ENCODE peak calls at places on chromosomes 4 and X, in nine cellular contexts. G is sigmoid colon, M is ovary, F is Peyer's patch, D is A549, I is HCT116, Q is body of pancreas, O is erythroblast, A is esophagus squamous epithelium. K is an unnamed sample.

GRCh38 chr4:140943486-140943885 is 187.3 kb upstream of the TBC1D9 start:
- DNase-seq in G (no peak), M (no peak), F (no peak), D (no peak), I (no peak), Q (no peak), O (no peak), A (no peak), K (no peak)

GRCh38 chrX:123835661-123836371 is 24.0 kb upstream of the XIAP start:
- DNase-seq in G (no peak), M (no peak), F (no peak), D (peak), I (peak), Q (no peak), O (no peak), A (no peak), K (peak)

GRCh38 chr4:24979554-24979953 is 51.2 kb downstream of the LGI2 start:
- DNase-seq in G (peak), M (peak), F (no peak), D (no peak), I (no peak), Q (peak), O (no peak), A (no peak), K (no peak)

GRCh38 chr4:145827885-145828284 is 110.7 kb downstream of the ZNF827 start:
- DNase-seq in G (no peak), M (no peak), F (no peak), D (no peak), I (no peak), Q (no peak), O (no peak), A (no peak), K (no peak)

GRCh38 chr4:119118397-119118796 is 17.2 kb upstream of the MYOZ2 start:
- DNase-seq in G (no peak), M (no peak), F (no peak), D (no peak), I (no peak), Q (no peak), O (no peak), A (no peak), K (no peak)

GRCh38 chrX:119579414-119579813 is 5.1 kb downstream of the UBE2A start:
- DNase-seq in G (no peak), M (no peak), F (no peak), D (no peak), I (no peak), Q (no peak), O (no peak), A (no peak), K (no peak)

GRCh38 chr4:176789955-176790354 is 2.8 kb downstream of the VEGFC start:
- DNase-seq in G (no peak), M (no peak), F (no peak), D (no peak), I (peak), Q (no peak), O (peak), A (no peak), K (peak)

GRCh38 chrX:83336464-83336863 is 171.6 kb upstream of the POU3F4 start:
- DNase-seq in G (no peak), M (no peak), F (no peak), D (no peak), I (no peak), Q (no peak), O (no peak), A (no peak), K (no peak)

GRCh38 chr4:108425988-108426387 is 194.4 kb upstream of the RPL34 start:
- DNase-seq in G (no peak), M (no peak), F (no peak), D (no peak), I (no peak), Q (no peak), O (no peak), A (no peak), K (peak)

GRCh38 chr4:183971938-183972490 is 66.9 kb downstream of the STOX2 start:
- DNase-seq in G (no peak), M (no peak), F (no peak), D (no peak), I (no peak), Q (no peak), O (no peak), A (no peak), K (no peak)

GRCh38 chr4:158836828-158837449 is 68.1 kb downstream of the FNIP2 start:
- DNase-seq in G (no peak), M (no peak), F (no peak), D (no peak), I (no peak), Q (no peak), O (peak), A (no peak), K (no peak)

GRCh38 chr4:102288497-102288896 is 56.8 kb downstream of the SLC39A8 start:
- DNase-seq in G (no peak), M (no peak), F (no peak), D (no peak), I (no peak), Q (no peak), O (no peak), A (no peak), K (no peak)

GRCh38 chr4:105900541-105900940 is 5.3 kb downstream of the NPNT start:
- DNase-seq in G (no peak), M (no peak), F (no peak), D (no peak), I (no peak), Q (no peak), O (no peak), A (no peak), K (no peak)

GRCh38 chr4:86294883-86295282 is 65.0 kb downstream of the MAPK10 start:
- DNase-seq in G (no peak), M (no peak), F (no peak), D (no peak), I (no peak), Q (no peak), O (no peak), A (no peak), K (no peak)

GRCh38 chr4:16745009-16745408 is 153.4 kb downstream of the LDB2 start:
- DNase-seq in G (peak), M (peak), F (no peak), D (no peak), I (no peak), Q (no peak), O (no peak), A (no peak), K (no peak)

GRCh38 chrX:129655547-129656248 is 942 bp upstream of the APLN start:
- DNase-seq in G (no peak), M (no peak), F (no peak), D (no peak), I (no peak), Q (peak), O (no peak), A (no peak), K (no peak)

GRCh38 chr4:147853706-147854105 is 121.8 kb downstream of the ARHGAP10 start:
- DNase-seq in G (no peak), M (no peak), F (no peak), D (no peak), I (no peak), Q (no peak), O (no peak), A (no peak), K (no peak)

GRCh38 chr4:186144180-186144579 is 39.7 kb downstream of the FAM149A start:
- DNase-seq in G (no peak), M (peak), F (no peak), D (peak), I (no peak), Q (peak), O (no peak), A (no peak), K (no peak)

GRCh38 chr4:112288455-112288854 is 2.8 kb upstream of the TIFA start:
- DNase-seq in G (no peak), M (no peak), F (no peak), D (no peak), I (no peak), Q (no peak), O (no peak), A (no peak), K (no peak)

GRCh38 chr4:113052379-113052951 is 3.0 kb downstream of the ANK2 start:
- DNase-seq in G (no peak), M (peak), F (no peak), D (no peak), I (no peak), Q (no peak), O (no peak), A (no peak), K (peak)

GRCh38 chr4:142959156-142959555 is 113.1 kb upstream of the INPP4B start:
- DNase-seq in G (no peak), M (no peak), F (no peak), D (no peak), I (no peak), Q (no peak), O (no peak), A (no peak), K (no peak)

GRCh38 chr4:184359905-184360304 is 114.4 kb downstream of the IRF2 start:
- DNase-seq in G (no peak), M (no peak), F (no peak), D (no peak), I (no peak), Q (no peak), O (no peak), A (no peak), K (no peak)

GRCh38 chr4:170476351-170476750 is 386.6 kb upstream of the AADAT start:
- DNase-seq in G (no peak), M (no peak), F (no peak), D (no peak), I (no peak), Q (no peak), O (no peak), A (no peak), K (no peak)

GRCh38 chr4:126799971-126800722 is 832.6 kb upstream of the INTU start:
- DNase-seq in G (no peak), M (no peak), F (no peak), D (no peak), I (no peak), Q (no peak), O (no peak), A (no peak), K (no peak)

GRCh38 chrX:47311857-47312774 is 58.3 kb upstream of the ZNF157 start:
- DNase-seq in G (peak), M (peak), F (peak), D (peak), I (peak), Q (peak), O (peak), A (no peak), K (peak)

GRCh38 chr4:81652069-81652478 is 180.4 kb upstream of the RASGEF1B start:
- DNase-seq in G (no peak), M (no peak), F (no peak), D (no peak), I (no peak), Q (no peak), O (no peak), A (no peak), K (no peak)

GRCh38 chr4:114729339-114729738 is 130.7 kb downstream of the UGT8 start:
- DNase-seq in G (no peak), M (no peak), F (no peak), D (no peak), I (no peak), Q (peak), O (no peak), A (no peak), K (no peak)

GRCh38 chr4:128566688-128567087 is 242.8 kb upstream of the JADE1 start:
- DNase-seq in G (no peak), M (no peak), F (no peak), D (no peak), I (no peak), Q (no peak), O (no peak), A (no peak), K (no peak)

GRCh38 chr4:52106142-52106541 is 55.0 kb downstream of the SPATA18 start:
- DNase-seq in G (no peak), M (no peak), F (no peak), D (no peak), I (no peak), Q (no peak), O (no peak), A (no peak), K (no peak)

GRCh38 chr4:20359692-20360091 is 108.0 kb downstream of the SLIT2 start:
- DNase-seq in G (no peak), M (no peak), F (no peak), D (no peak), I (no peak), Q (no peak), O (no peak), A (no peak), K (no peak)

GRCh38 chr4:98638661-98639060 is 19.8 kb downstream of the TSPAN5 start:
- DNase-seq in G (no peak), M (no peak), F (no peak), D (no peak), I (no peak), Q (no peak), O (no peak), A (no peak), K (no peak)

GRCh38 chrX:20116087-20116574 is 576 bp downstream of the MAP7D2 start:
- DNase-seq in G (no peak), M (no peak), F (no peak), D (no peak), I (no peak), Q (no peak), O (no peak), A (no peak), K (no peak)

GRCh38 chr4:123183308-123183707 is 213.3 kb upstream of the SPRY1 start:
- DNase-seq in G (no peak), M (no peak), F (no peak), D (no peak), I (no peak), Q (no peak), O (no peak), A (no peak), K (no peak)

GRCh38 chr4:168856312-168856711 is 153.7 kb downstream of the CBR4 start:
- DNase-seq in G (no peak), M (no peak), F (no peak), D (no peak), I (no peak), Q (no peak), O (no peak), A (no peak), K (no peak)

GRCh38 chr4:139560396-139561084 is 4.5 kb upstream of the SETD7 start:
- DNase-seq in G (no peak), M (no peak), F (no peak), D (no peak), I (no peak), Q (no peak), O (no peak), A (no peak), K (no peak)

GRCh38 chr4:56183344-56183959 is 203.8 kb downstream of the AASDH start:
- DNase-seq in G (no peak), M (no peak), F (no peak), D (no peak), I (no peak), Q (no peak), O (peak), A (no peak), K (no peak)

GRCh38 chr4:56186808-56187523 is 200.3 kb downstream of the AASDH start:
- DNase-seq in G (no peak), M (no peak), F (no peak), D (no peak), I (no peak), Q (no peak), O (no peak), A (no peak), K (no peak)

GRCh38 chr4:56184214-56184613 is 203.1 kb downstream of the AASDH start:
- DNase-seq in G (no peak), M (no peak), F (no peak), D (no peak), I (no peak), Q (no peak), O (no peak), A (no peak), K (no peak)

GRCh38 chr4:56181140-56181950 is 205.9 kb downstream of the AASDH start:
- DNase-seq in G (no peak), M (no peak), F (no peak), D (no peak), I (peak), Q (no peak), O (no peak), A (no peak), K (no peak)

GRCh38 chr4:56182356-56182755 is 204.9 kb downstream of the AASDH start:
- DNase-seq in G (no peak), M (no peak), F (no peak), D (no peak), I (no peak), Q (no peak), O (no peak), A (no peak), K (no peak)
- TF ChIP-seq POLR2A in G (no peak), M (no peak), F (no peak), D (no peak), I (no peak), Q (no peak), O (no peak), A (no peak), K (no peak)

GRCh38 chr4:8403173-8403753 is 37.3 kb downstream of the ACOX3 start:
- DNase-seq in G (peak), M (peak), F (peak), D (peak), I (peak), Q (peak), O (peak), A (no peak), K (peak)
- TF ChIP-seq POLR2A in G (no peak), M (peak), F (no peak), D (no peak), I (no peak), Q (no peak), O (no peak), A (no peak), K (no peak)

GRCh38 chrX:40007746-40008705 is 89.7 kb downstream of the BCOR start:
- DNase-seq in G (no peak), M (no peak), F (no peak), D (no peak), I (no peak), Q (no peak), O (no peak), A (no peak), K (no peak)
- TF ChIP-seq POLR2A in G (no peak), M (no peak), F (no peak), D (no peak), I (no peak), Q (no peak), O (no peak), A (no peak), K (no peak)

DNA sequence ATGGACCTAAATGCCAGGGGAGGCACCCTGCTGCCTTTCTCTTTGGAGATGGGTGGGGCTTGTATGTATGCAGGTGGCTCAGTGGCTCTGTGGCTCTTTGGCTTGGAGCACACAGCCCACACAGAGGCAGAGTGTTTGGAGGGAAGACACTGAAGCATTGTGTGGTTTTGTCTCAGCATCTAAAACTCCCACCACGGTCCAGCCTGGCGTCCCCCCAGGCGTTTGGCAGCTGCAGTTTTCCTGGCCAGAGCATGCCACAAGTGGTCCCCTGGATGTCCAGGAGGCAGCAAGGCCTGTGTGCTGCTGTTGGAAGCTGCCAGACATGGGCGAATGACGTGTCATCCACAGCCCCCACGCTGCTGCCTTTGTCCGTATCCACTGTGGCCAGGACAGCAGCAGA is 32.2 kb upstream of the PSAPL1 start:
- DNase-seq in G (no peak), M (no peak), F (no peak), D (no peak), I (no peak), Q (no peak), O (no peak), A (no peak), K (no peak)
- TF ChIP-seq POLR2A in G (no peak), M (no peak), F (no peak), D (no peak), I (no peak), Q (no peak), O (no peak), A (no peak), K (no peak)

GRCh38 chrX:77793950-77794349 is 7.9 kb upstream of the ATRX start:
- DNase-seq in G (no peak), M (no peak), F (no peak), D (no peak), I (no peak), Q (no peak), O (no peak), A (no peak), K (no peak)

GRCh38 chrX:77795124-77795523 is 9.1 kb upstream of the ATRX start:
- DNase-seq in G (no peak), M (no peak), F (no peak), D (no peak), I (no peak), Q (no peak), O (no peak), A (no peak), K (no peak)
- TF ChIP-seq POLR2A in G (no peak), M (no peak), F (no peak), D (no peak), I (no peak), Q (no peak), O (no peak), A (no peak), K (no peak)

DNA sequence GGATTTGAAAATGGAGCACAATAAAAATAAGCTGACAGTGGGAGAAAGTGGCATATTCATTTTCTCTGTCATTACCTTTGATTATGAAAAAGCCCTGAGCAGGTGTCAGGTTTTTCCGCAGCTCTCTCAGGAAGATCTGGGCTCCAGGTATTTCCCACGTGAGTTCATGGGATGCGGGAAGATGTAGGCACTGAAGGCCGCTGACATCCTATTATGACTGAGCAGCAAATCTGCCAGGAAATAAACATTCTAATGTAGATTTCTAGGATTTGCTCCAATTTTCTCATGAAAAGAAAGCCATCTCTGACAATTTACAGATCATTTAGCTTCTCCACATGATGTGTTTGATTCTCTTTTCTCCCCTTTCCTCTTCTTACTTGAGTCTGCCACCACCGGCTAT is 160.7 kb downstream of the KIT start:
- DNase-seq in G (no peak), M (no peak), F (no peak), D (no peak), I (no peak), Q (no peak), O (no peak), A (no peak), K (no peak)
- TF ChIP-seq POLR2A in G (no peak), M (no peak), F (no peak), D (no peak), I (no peak), Q (no peak), O (no peak), A (no peak), K (no peak)

DNA sequence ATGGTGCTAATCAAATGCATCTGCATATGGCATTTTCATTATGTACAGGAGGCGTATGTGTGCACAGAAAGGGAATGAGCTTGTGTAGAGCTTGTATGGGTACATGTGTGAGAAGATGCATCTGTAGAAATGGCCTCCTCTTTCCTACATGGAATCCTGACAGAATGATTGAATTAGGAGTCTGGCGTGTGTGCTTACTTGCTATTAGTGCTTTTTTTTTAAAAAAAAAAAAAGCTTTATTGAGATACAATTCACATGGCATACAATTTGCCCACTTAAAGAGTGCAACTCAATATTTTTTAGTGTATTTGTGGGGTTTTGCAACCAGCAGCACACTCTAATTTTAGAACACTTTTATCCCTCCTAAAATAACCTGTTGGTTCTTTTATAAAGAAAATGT is 66.1 kb downstream of the TMEM131L start:
- DNase-seq in G (no peak), M (no peak), F (no peak), D (no peak), I (no peak), Q (no peak), O (no peak), A (no peak), K (no peak)
- TF ChIP-seq POLR2A in G (no peak), M (no peak), F (no peak), D (no peak), I (no peak), Q (no peak), O (no peak), A (no peak), K (no peak)